ENCODE peak calls at places on chromosomes 16 and 17, in seven cellular contexts. Y is colonic mucosa, O is tibial nerve, E is uterus, B is retinal pigment epithelial cell, Z is left ventricle myocardium inferior, S is fibroblast of lung. C is an unnamed sample.

GRCh38 chr17:77873518-77874302 is 84.8 kb upstream of the TNRC6C start:
- DNase-seq in Y (no peak), O (no peak), E (no peak), B (no peak), Z (no peak), S (no peak), C (no peak)

GRCh38 chr17:47004906-47005305 is 25.9 kb upstream of the RPRML start:
- DNase-seq in Y (no peak), O (no peak), E (no peak), B (no peak), Z (no peak), S (no peak), C (no peak)

GRCh38 chr17:7281953-7282751 is 634 bp downstream of the SLC2A4 start:
- DNase-seq in Y (peak), O (no peak), E (peak), B (no peak), Z (peak), S (no peak), C (no peak)

GRCh38 chr16:89118361-89119061 is 24.9 kb downstream of the ACSF3 start:
- DNase-seq in Y (no peak), O (no peak), E (no peak), B (no peak), Z (peak), S (peak), C (no peak)

GRCh38 chr17:40541060-40541872 is 24.0 kb downstream of the CCR7 start:
- DNase-seq in Y (no peak), O (no peak), E (peak), B (no peak), Z (no peak), S (no peak), C (no peak)

GRCh38 chr17:21493993-21494392 is 117.8 kb downstream of the KCNJ12 start:
- DNase-seq in Y (no peak), O (no peak), E (no peak), B (no peak), Z (no peak), S (no peak), C (no peak)

GRCh38 chr17:40416671-40417070 is 1.0 kb downstream of the TOP2A start:
- DNase-seq in Y (no peak), O (no peak), E (no peak), B (no peak), Z (no peak), S (no peak), C (no peak)

GRCh38 chr16:85798901-85799496 is 345 bp downstream of the EMC8 start:
- DNase-seq in Y (peak), O (no peak), E (no peak), B (no peak), Z (no peak), S (peak), C (no peak)

GRCh38 chr16:84597518-84598390 is 20.1 kb downstream of the COTL1 start:
- DNase-seq in Y (no peak), O (no peak), E (no peak), B (no peak), Z (no peak), S (no peak), C (no peak)

GRCh38 chr17:77271421-77271820 is 130.7 kb downstream of the SEC14L1 start:
- DNase-seq in Y (no peak), O (no peak), E (no peak), B (no peak), Z (no peak), S (no peak), C (no peak)

GRCh38 chr16:14389359-14389758 is 240.7 kb downstream of the PARN start:
- DNase-seq in Y (no peak), O (no peak), E (no peak), B (no peak), Z (no peak), S (no peak), C (no peak)

GRCh38 chr17:58268774-58269556 is 11.8 kb downstream of the MPO start:
- DNase-seq in Y (no peak), O (no peak), E (no peak), B (no peak), Z (no peak), S (no peak), C (no peak)

GRCh38 chr16:54277845-54278703 is 8.5 kb downstream of the IRX3 start:
- DNase-seq in Y (no peak), O (no peak), E (no peak), B (no peak), Z (no peak), S (no peak), C (no peak)

GRCh38 chr17:79047923-79048825 is 24.2 kb downstream of the C1QTNF1 start:
- DNase-seq in Y (no peak), O (no peak), E (no peak), B (no peak), Z (peak), S (no peak), C (no peak)

GRCh38 chr16:81715358-81716196 is 63.5 kb upstream of the PLCG2 start:
- DNase-seq in Y (no peak), O (no peak), E (no peak), B (no peak), Z (no peak), S (no peak), C (peak)

GRCh38 chr16:89038221-89038721 is 55.4 kb upstream of the ACSF3 start:
- DNase-seq in Y (no peak), O (no peak), E (no peak), B (no peak), Z (no peak), S (no peak), C (no peak)

GRCh38 chr17:2687074-2687418 is 24.5 kb downstream of the CLUH start:
- DNase-seq in Y (no peak), O (no peak), E (no peak), B (no peak), Z (no peak), S (no peak), C (no peak)

GRCh38 chr17:49495842-49496182 is 719 bp downstream of the NGFR start:
- DNase-seq in Y (no peak), O (no peak), E (no peak), B (no peak), Z (no peak), S (no peak), C (no peak)

GRCh38 chr17:49496183-49496865 is 1.2 kb downstream of the NGFR start:
- DNase-seq in Y (peak), O (peak), E (peak), B (no peak), Z (peak), S (peak), C (no peak)

GRCh38 chr17:49497147-49498036 is 2.3 kb downstream of the NGFR start:
- DNase-seq in Y (no peak), O (peak), E (no peak), B (peak), Z (peak), S (peak), C (no peak)

GRCh38 chr17:49498037-49498615 is 3.0 kb downstream of the NGFR start:
- DNase-seq in Y (no peak), O (peak), E (no peak), B (no peak), Z (no peak), S (no peak), C (no peak)

GRCh38 chr17:49496866-49497146 is 1.7 kb downstream of the NGFR start:
- DNase-seq in Y (no peak), O (no peak), E (no peak), B (no peak), Z (no peak), S (no peak), C (no peak)
- H3K4me3 ChIP-seq in Y (peak), O (peak), E (peak), B (no peak), Z (peak), S (no peak), C (peak)

GRCh38 chr16:2529061-2529931 is 1.9 kb downstream of the CEMP1 start:
- DNase-seq in Y (no peak), O (no peak), E (no peak), B (no peak), Z (no peak), S (no peak), C (no peak)
- TF ChIP-seq CTCF in Y (no peak), O (no peak), E (no peak), B (peak), Z (no peak), S (no peak), C (peak)

GRCh38 chr16:4301177-4301576 is 14.7 kb upstream of the GLIS2 start:
- DNase-seq in Y (no peak), O (no peak), E (no peak), B (no peak), Z (no peak), S (no peak), C (no peak)

GRCh38 chr16:4293822-4294457 is 21.1 kb upstream of the TFAP4 start:
- DNase-seq in Y (no peak), O (no peak), E (peak), B (no peak), Z (peak), S (peak), C (no peak)

GRCh38 chr16:4301968-4302367 is 13.9 kb upstream of the GLIS2 start:
- DNase-seq in Y (no peak), O (no peak), E (no peak), B (no peak), Z (no peak), S (no peak), C (no peak)

GRCh38 chr16:4297480-4297879 is 18.4 kb upstream of the GLIS2 start:
- DNase-seq in Y (no peak), O (no peak), E (no peak), B (no peak), Z (no peak), S (no peak), C (no peak)

DNA sequence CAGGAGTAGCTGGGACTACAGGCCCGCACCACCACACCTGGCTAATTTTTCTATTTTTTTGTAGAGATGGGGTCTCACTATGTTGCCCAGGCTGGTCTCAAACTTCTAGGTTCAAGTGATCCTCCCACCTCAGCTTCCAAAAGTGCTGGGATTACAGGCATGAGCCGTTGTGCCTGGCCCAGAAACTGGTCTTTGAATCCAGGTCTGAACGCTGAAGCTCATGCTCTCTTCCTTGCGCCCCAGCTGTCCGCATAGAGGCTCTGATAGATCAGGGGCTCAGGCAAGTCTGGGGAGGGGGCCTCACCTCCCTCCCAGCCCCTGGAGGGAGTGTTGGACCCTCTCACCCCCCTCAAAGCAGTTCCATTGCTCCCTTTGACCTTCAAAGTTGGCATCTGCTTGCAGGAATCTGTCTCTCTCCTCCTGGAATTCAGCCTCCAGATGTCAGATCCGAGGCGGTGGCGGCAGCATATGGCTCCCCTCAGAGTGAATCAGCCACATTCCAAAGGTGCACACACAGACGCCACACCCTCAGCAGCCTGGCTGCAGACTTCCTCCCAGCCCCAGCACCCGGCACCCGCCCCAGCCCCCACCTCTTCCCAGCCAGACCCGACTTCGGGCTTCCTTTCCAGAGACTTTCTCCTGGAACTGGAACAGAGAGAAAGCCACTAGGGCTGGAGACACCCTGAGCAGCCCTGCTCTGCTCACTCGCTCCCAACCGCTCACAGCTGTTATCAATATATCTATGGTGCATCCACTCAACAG is 16.9 kb upstream of the GLIS2 start:
- DNase-seq in Y (peak), O (no peak), E (peak), B (peak), Z (peak), S (peak), C (no peak)
- H3K4me3 ChIP-seq in Y (no peak), O (no peak), E (no peak), B (peak), Z (no peak), S (no peak), C (no peak)

DNA sequence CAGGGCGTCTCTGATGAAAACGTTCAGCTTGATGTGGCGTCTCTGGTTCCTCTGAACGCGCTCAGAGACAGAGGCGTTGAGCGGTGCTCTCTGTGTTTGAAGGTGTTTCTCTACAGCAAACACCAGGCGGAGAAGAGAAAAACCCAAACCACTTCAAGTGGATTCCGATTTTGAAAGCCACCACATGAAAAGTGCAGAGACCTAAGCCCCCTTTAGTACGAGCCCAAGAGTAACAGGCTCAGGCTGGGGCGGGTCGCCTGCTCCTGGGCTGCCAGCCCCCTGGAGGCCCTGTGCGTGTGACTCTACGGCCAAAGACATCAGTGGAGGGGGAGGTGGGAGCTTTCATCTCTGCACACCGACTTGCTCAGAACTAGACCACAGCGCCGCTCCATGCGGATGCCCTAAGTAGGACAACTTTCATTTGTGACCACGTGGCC is 328.4 kb downstream of the MAF start:
- DNase-seq in Y (no peak), O (no peak), E (no peak), B (no peak), Z (no peak), S (no peak), C (no peak)
- TF ChIP-seq CTCF in Y (no peak), O (no peak), E (no peak), B (no peak), Z (no peak), S (no peak), C (no peak)

DNA sequence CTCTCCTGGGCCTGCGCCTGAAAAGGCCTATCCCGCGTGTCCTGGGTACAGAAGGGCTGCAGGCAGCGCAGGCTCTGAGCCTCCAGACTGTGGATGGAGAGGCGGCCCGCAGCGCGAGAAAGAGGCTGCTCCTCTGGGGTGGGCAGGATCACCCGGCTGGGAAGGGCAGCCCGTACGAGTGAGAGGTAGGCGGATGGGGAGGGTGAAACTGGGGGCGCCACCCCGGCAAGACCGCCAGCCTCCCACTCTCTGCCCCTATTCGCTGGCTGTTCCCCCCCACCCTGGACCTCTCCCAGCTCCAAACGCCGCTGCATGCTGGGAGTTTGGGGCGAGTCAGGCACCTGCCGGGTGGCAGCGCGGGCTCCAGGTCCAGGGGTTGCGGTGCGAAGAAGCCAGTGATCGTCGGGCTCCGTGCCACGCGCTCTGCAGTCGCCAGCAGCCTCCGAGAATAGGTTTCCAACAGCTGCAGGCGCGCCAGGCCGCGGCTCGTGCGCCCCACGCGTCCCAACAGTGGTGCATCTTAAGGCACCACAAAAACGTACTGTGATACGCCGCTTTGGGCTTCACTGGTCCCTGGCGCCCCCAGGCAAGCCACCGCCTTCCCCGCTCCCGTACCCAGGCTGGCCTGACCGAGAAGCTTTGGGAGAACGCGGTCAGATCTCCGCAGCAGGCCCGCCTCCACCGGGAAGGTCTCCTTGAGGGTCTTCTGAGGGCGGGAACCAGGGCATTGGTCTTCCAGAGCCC is 1.1 kb downstream of the NOXO1 start:
- DNase-seq in Y (peak), O (no peak), E (no peak), B (no peak), Z (no peak), S (no peak), C (no peak)
- H3K4me3 ChIP-seq in Y (peak), O (no peak), E (no peak), B (no peak), Z (no peak), S (no peak), C (no peak)

GRCh38 chr16:181668-182021 is 1.4 kb downstream of the HBQ1 start:
- DNase-seq in Y (no peak), O (no peak), E (no peak), B (no peak), Z (no peak), S (peak), C (no peak)
- TF ChIP-seq CTCF in Y (peak), O (no peak), E (no peak), B (no peak), Z (no peak), S (no peak), C (no peak)

GRCh38 chr17:17835415-17836249 is 1.2 kb downstream of the SREBF1 start:
- DNase-seq in Y (no peak), O (no peak), E (peak), B (no peak), Z (no peak), S (no peak), C (no peak)

GRCh38 chr17:17836818-17837379 is at the start of gene SREBF1:
- DNase-seq in Y (peak), O (peak), E (no peak), B (no peak), Z (peak), S (peak), C (no peak)

GRCh38 chr17:17836250-17836817 is 452 bp downstream of the SREBF1 start:
- DNase-seq in Y (peak), O (peak), E (peak), B (peak), Z (peak), S (peak), C (peak)

GRCh38 chr17:17833664-17834357 is 3.0 kb downstream of the SREBF1 start:
- DNase-seq in Y (no peak), O (no peak), E (no peak), B (no peak), Z (no peak), S (no peak), C (no peak)

GRCh38 chr17:17834974-17835373 is 1.8 kb downstream of the SREBF1 start:
- DNase-seq in Y (no peak), O (no peak), E (no peak), B (no peak), Z (no peak), S (no peak), C (no peak)
- H3K4me3 ChIP-seq in Y (peak), O (no peak), E (no peak), B (peak), Z (peak), S (no peak), C (peak)

C was measured in GM12864.